ENCODE peak calls at places on chromosomes 7 and 10, in five cellular contexts. L, P, S, H and F are unnamed samples.
A peak's percentile ranks its signal among the peaks of the same experiment; 100 is the strongest.

GRCh38 chr10:69697006-69697405 is 67.0 kb downstream of the FAM241B start:
- DNase-seq in P (no peak), H (no peak), L (no peak), S (no peak), F (no peak)

GRCh38 chr7:120395526-120396019 is 122.6 kb downstream of the KCND2 start:
- DNase-seq in S (no peak), L (no peak), P (no peak), H (no peak), F (no peak)

GRCh38 chr7:142809671-142810070 is 38.9 kb downstream of the PRSS2 start:
- DNase-seq in S (no peak), L (no peak), H (no peak), P (peak; percentile 67), F (no peak)

GRCh38 chr10:123381271-123381670 is 227.1 kb downstream of the BUB3 start:
- DNase-seq in S (no peak), L (no peak), H (no peak), P (no peak), F (no peak)

GRCh38 chr10:34303022-34303421 is 512.1 kb downstream of the PARD3 start:
- DNase-seq in S (no peak), H (no peak), P (no peak), L (no peak), F (no peak)

GRCh38 chr7:5467645-5468044 is 44.0 kb upstream of the TNRC18 start:
- DNase-seq in S (no peak), P (no peak), L (no peak), H (no peak), F (no peak)

GRCh38 chr10:112265745-112266144 is 17.5 kb upstream of the TECTB start:
- DNase-seq in L (no peak), H (no peak), P (no peak), S (no peak), F (no peak)

GRCh38 chr7:64183126-64183742 is 23.8 kb upstream of the ZNF735 start:
- DNase-seq in L (peak; percentile 69), S (peak; percentile 12), P (peak; percentile 62), H (no peak), F (no peak)

GRCh38 chr7:81719865-81720264 is 50.0 kb downstream of the HGF start:
- DNase-seq in L (no peak), S (no peak), H (no peak), P (no peak), F (no peak)

GRCh38 chr10:62980697-62981495 is 152.2 kb upstream of the NRBF2 start:
- DNase-seq in H (no peak), S (no peak), L (no peak), P (no peak), F (no peak)

GRCh38 chr10:93368210-93368609 is 113.9 kb downstream of the MYOF start:
- DNase-seq in L (no peak), H (no peak), S (no peak), P (no peak), F (no peak)

GRCh38 chr10:108375691-108376090 is 1211.2 kb upstream of the SORCS1 start:
- DNase-seq in P (no peak), S (no peak), H (no peak), L (no peak), F (no peak)

GRCh38 chr7:138001529-138002095 is at the start of gene CREB3L2:
- DNase-seq in L (peak; percentile 80), S (peak; percentile 64), H (peak; percentile 59), P (peak; percentile 76), F (peak; percentile 68)

GRCh38 chr10:101050206-101051069 is 11.4 kb upstream of the KAZALD1 start:
- DNase-seq in H (peak; percentile 64), L (peak; percentile 95), S (peak; percentile 86), P (peak; percentile 83), F (peak; percentile 54)

GRCh38 chr10:27368706-27369105 is 128.1 kb upstream of the ACBD5 start:
- DNase-seq in P (no peak), S (no peak), L (no peak), H (no peak), F (no peak)

GRCh38 chr7:77262311-77262710 is 62.7 kb upstream of the FGL2 start:
- DNase-seq in S (no peak), L (no peak), P (no peak), H (no peak), F (no peak)

GRCh38 chr10:92844746-92845145 is 3.6 kb upstream of the EXOC6 start:
- DNase-seq in P (no peak), H (no peak), S (no peak), L (no peak), F (no peak)

GRCh38 chr7:18278306-18278705 is 217.2 kb upstream of the HDAC9 start:
- DNase-seq in L (no peak), S (no peak), P (no peak), H (no peak), F (peak; percentile 18)

GRCh38 chr7:5634107-5634950 is 147.1 kb downstream of the RNF216 start:
- DNase-seq in H (peak; percentile 9), L (no peak), S (peak; percentile 60), P (no peak), F (peak; percentile 89)

GRCh38 chr7:50379082-50379481 is 71.1 kb downstream of the FIGNL1 start:
- DNase-seq in P (no peak), S (no peak), H (no peak), L (no peak), F (no peak)

GRCh38 chr10:98323221-98324164 is 55.5 kb upstream of the LOXL4 start:
- DNase-seq in L (no peak), H (peak; percentile 85), S (peak; percentile 21), P (no peak), F (peak; percentile 88)

GRCh38 chr10:36547965-36548364 is 577.4 kb upstream of the ANKRD30A start:
- DNase-seq in S (no peak), P (no peak), L (no peak), H (no peak), F (no peak)

GRCh38 chr7:95190515-95190914 is 133.8 kb downstream of the PON1 start:
- DNase-seq in S (no peak), L (no peak), P (no peak), H (no peak), F (no peak)

GRCh38 chr7:11206131-11206921 is 232.7 kb downstream of the PHF14 start:
- DNase-seq in H (no peak), L (no peak), S (no peak), P (no peak), F (no peak)

GRCh38 chr7:55006499-55006898 is 12.3 kb upstream of the EGFR start:
- DNase-seq in P (no peak), H (no peak), S (no peak), L (no peak), F (no peak)

GRCh38 chr10:6225263-6225814 is 22.6 kb downstream of the PFKFB3 start:
- DNase-seq in L (no peak), S (no peak), H (no peak), P (no peak), F (no peak)

GRCh38 chr7:45923290-45923689 is 2.2 kb upstream of the IGFBP3 start:
- DNase-seq in H (peak; percentile 46), L (peak; percentile 91), S (peak; percentile 81), P (peak; percentile 69), F (peak; percentile 83)

GRCh38 chr7:149209518-149210269 is 14.3 kb downstream of the ZNF282 start:
- DNase-seq in S (peak; percentile 60), H (peak; percentile 55), P (peak; percentile 61), L (no peak), F (peak; percentile 49)
- TF ChIP-seq CTCF in S (no peak), H (peak; percentile 78), P (peak; percentile 58), L (peak; percentile 13), F (peak; percentile 80)

DNA sequence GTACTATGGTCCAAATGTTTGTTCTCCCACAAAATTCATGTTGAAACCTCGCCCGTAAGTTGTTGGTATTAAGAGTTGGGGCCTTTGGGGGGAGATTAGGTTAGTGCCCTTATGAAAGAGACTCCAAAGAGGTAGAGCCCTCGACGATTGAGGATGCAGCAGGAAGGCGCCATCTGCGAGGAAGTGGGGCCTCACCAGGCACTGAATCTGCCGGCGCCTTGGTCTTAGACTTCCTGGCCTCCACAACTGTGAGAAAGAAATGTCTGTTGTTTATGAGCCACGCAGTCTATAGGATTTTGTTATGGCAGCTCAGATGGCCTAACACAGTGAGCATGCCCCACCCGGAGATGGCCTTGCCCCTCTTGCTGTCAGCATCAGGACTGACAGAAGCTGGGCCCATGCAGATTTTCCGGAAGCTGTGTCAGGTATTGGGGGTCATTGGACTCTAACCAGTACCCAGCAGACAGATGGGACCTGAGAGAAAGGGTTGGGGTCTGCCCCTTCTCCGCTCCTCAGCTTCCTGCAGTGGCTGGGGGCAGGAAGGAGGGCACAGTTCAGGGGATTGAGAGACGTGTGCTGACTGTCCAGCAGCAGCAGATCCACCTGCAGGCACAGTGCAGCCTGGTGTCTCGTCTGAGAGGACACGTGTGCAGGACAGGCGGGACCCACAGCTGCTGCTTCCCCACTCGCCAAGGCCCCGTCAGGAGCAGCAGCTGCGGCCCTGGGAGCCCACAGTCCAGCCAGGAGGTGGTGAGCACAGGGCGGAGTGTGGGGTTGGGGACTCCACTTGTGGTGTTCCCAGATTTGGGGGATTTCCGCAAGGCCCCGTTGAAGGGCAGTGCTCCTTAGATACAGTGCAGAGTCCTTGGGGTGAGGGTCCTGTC is 47.8 kb downstream of the MGMT start:
- DNase-seq in P (no peak), S (no peak), H (no peak), L (peak; percentile 43), F (no peak)
- H3K4me3 ChIP-seq in P (no peak overlapping the region), S (no peak overlapping the region), H (no peak overlapping the region), L (no peak overlapping the region), F (no peak overlapping the region)

DNA sequence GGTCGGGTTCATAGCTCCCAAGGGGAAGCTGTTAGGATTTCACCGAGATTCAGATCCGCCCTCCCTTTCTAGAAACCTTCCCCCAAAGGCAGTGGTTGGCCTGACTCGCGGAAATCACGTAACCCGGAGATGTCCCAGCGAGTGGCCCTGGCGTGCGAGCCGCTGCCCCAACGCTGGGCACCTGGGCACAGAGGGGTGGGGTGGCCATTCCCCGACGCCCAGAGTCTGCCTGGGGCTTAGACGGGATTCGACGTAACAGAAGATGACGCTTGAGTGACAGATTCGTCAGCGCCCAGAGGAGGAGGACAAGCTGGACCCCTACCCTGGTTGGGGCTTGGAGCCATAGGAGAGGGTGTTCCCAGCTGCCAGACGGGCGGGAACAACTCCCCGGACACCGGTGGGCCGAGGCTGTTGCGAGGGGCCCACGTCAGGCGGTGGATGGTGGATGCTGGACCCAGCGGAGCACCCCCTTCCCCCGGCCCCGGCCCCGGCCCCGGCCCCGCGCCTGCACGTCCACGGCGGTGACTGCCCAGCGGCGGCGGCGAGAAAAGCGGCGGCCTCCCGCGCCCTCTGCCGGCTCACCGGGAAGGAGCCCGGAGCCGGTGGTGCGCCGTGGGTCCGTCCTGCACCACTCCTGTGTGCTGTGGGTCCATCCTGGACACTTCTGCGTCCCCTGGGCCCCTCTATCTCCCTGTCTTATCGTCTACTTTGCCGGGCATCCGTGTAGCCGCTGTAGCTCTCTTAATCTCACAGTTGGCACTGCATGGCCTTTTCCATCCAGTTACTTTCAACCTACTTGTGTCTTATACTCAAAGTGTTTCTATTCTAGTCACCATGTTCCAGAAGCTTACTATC is 35.4 kb upstream of the KNDC1 start:
- DNase-seq in S (peak; percentile 23), P (no peak), H (no peak), L (peak; percentile 87), F (no peak)
- TF ChIP-seq CTCF in S (no peak), P (no peak), H (no peak), L (peak; percentile 56), F (peak; percentile 22)

GRCh38 chr10:68172324-68172723 is 59.6 kb downstream of the ATOH7 start:
- DNase-seq in H (no peak), P (no peak), S (no peak), L (no peak), F (no peak)

GRCh38 chr10:68176797-68177196 is 55.1 kb downstream of the ATOH7 start:
- DNase-seq in H (no peak), L (no peak), P (no peak), S (no peak), F (no peak)

GRCh38 chr10:68179016-68179415 is 52.9 kb downstream of the ATOH7 start:
- DNase-seq in P (no peak), S (no peak), H (no peak), L (no peak), F (no peak)

GRCh38 chr10:68178592-68178991 is 53.3 kb downstream of the ATOH7 start:
- DNase-seq in L (no peak), P (no peak), H (no peak), S (no peak), F (no peak)

GRCh38 chr10:68175954-68176353 is 56.0 kb downstream of the ATOH7 start:
- DNase-seq in L (no peak), P (no peak), S (no peak), H (no peak), F (no peak)
- H3K4me3 ChIP-seq in L (no peak overlapping the region), P (no peak overlapping the region), S (no peak overlapping the region), H (no peak overlapping the region), F (no peak overlapping the region)